ENCODE peak calls at places on chromosomes 11 and 22, in seven cellular contexts. I is central memory CD8-positive, alpha-beta T cell; Y is activated naive CD4-positive, alpha-beta T cell treated with anti-CD3 and anti-CD28 coated beads, Interleukin-2, amount 50 U/mL, for 72 hours; K is activated CD4-positive, alpha-beta T cell treated with anti-CD3 and anti-CD28 coated beads for 36 hours; L is B cell; E is Panc1; R is natural killer cell. X is an unnamed sample.

GRCh38 chr11:102836290-102836875 is 7.0 kb downstream of the MMP3 start:
- ATAC-seq in I (no peak), Y (no peak), K (no peak), L (no peak), E (no peak), R (no peak), X (no peak)

GRCh38 chr22:19105867-19106802 is 16.1 kb downstream of the DGCR2 start:
- ATAC-seq in I (no peak), Y (peak; percentile 32), K (peak; percentile 45), L (peak; percentile 39), E (peak; percentile 88), R (peak; percentile 62), X (no peak)

GRCh38 chr11:107307991-107308390 is 149.6 kb downstream of the CWF19L2 start:
- ATAC-seq in I (no peak), Y (no peak), K (no peak), L (no peak), E (no peak), R (no peak), X (no peak)

GRCh38 chr11:64867748-64868462 is 10.5 kb downstream of the EHD1 start:
- ATAC-seq in I (no peak), Y (no peak), K (no peak), L (no peak), E (no peak), R (no peak), X (no peak)

GRCh38 chr11:15940462-15941205 is 415.7 kb downstream of the SOX6 start:
- ATAC-seq in I (no peak), Y (no peak), K (no peak), L (no peak), E (no peak), R (peak; percentile 24), X (no peak)

GRCh38 chr11:65743928-65744698 is 23.5 kb upstream of the RNASEH2C start:
- ATAC-seq in I (no peak), Y (peak; percentile 53), K (no peak), L (no peak), E (peak; percentile 95), R (no peak), X (no peak)

GRCh38 chr11:104956528-104956927 is 11.8 kb downstream of the CASP4 start:
- ATAC-seq in I (no peak), Y (no peak), K (peak; percentile 39), L (no peak), E (no peak), R (no peak), X (no peak)

GRCh38 chr11:28464252-28464867 is 356.2 kb downstream of the METTL15 start:
- ATAC-seq in I (no peak), Y (no peak), K (no peak), L (no peak), E (no peak), R (no peak), X (no peak)

GRCh38 chr11:122322369-122322768 is 206.4 kb upstream of the BLID start:
- ATAC-seq in I (no peak), Y (no peak), K (no peak), L (no peak), E (no peak), R (no peak), X (peak; percentile 84)

GRCh38 chr11:47607380-47607779 is 13.2 kb upstream of the C1QTNF4 start:
- ATAC-seq in I (no peak), Y (no peak), K (no peak), L (no peak), E (no peak), R (no peak), X (peak; percentile 60)

GRCh38 chr11:113553235-113553634 is 78.0 kb upstream of the DRD2 start:
- ATAC-seq in I (no peak), Y (no peak), K (no peak), L (no peak), E (peak; percentile 84), R (no peak), X (peak; percentile 52)

GRCh38 chr22:19984201-19984753 is 32.3 kb downstream of the ARVCF start:
- ATAC-seq in I (no peak), Y (peak; percentile 36), K (peak; percentile 47), L (no peak), E (peak; percentile 61), R (no peak), X (peak; percentile 55)

GRCh38 chr11:100955318-100955717 is 174.3 kb downstream of the PGR start:
- ATAC-seq in I (no peak), Y (no peak), K (no peak), L (no peak), E (no peak), R (no peak), X (no peak)

GRCh38 chr11:120273432-120273831 is 33.5 kb downstream of the POU2F3 start:
- ATAC-seq in I (no peak), Y (no peak), K (no peak), L (no peak), E (no peak), R (no peak), X (no peak)

GRCh38 chr11:16293204-16293681 is 63.1 kb downstream of the SOX6 start:
- ATAC-seq in I (no peak), Y (no peak), K (no peak), L (no peak), E (no peak), R (no peak), X (no peak)